ENCODE peak calls at places on chromosomes 11 and 22, in seven cellular contexts. W is stomach, E is H1, Z is A549, D is HepG2, H is GM12878, S is tibial nerve. X is an unnamed sample.

GRCh38 chr22:37281195-37281594 is 1.1 kb upstream of the CYTH4 start:
- DNase-seq in E (no peak), S (no peak), D (no peak), Z (no peak), H (no peak), W (no peak), X (no peak)

GRCh38 chr22:22767876-22768602 is 119.6 kb upstream of the IGLL5 start:
- DNase-seq in Z (no peak), D (no peak), W (no peak), E (no peak), S (no peak), H (no peak), X (no peak)

GRCh38 chr22:48303360-48303725 is 1524.3 kb downstream of the BRD1 start:
- DNase-seq in H (no peak), Z (no peak), D (no peak), E (no peak), S (no peak), W (no peak), X (no peak)

GRCh38 chr11:18721576-18722292 is 4.3 kb downstream of the IGSF22 start:
- DNase-seq in E (peak), W (peak), H (no peak), S (no peak), Z (peak), D (no peak), X (no peak)

GRCh38 chr11:129652828-129653227 is 162.8 kb upstream of the TMEM45B start:
- DNase-seq in H (no peak), E (no peak), S (no peak), W (no peak), Z (peak), D (no peak), X (no peak)

GRCh38 chr11:61785837-61786402 is 6.5 kb downstream of the TMEM258 start:
- DNase-seq in Z (no peak), E (no peak), S (no peak), W (no peak), D (no peak), H (no peak), X (no peak)

GRCh38 chr11:10943968-10944367 is 86.1 kb upstream of the ZBED5 start:
- DNase-seq in E (no peak), S (no peak), W (no peak), D (no peak), Z (no peak), H (no peak), X (no peak)

GRCh38 chr11:61141601-61142028 is 19.6 kb downstream of the VPS37C start:
- DNase-seq in Z (no peak), E (no peak), D (no peak), W (peak), H (no peak), S (no peak), X (no peak)

GRCh38 chr11:118939948-118940598 is 14.3 kb upstream of the BCL9L start:
- DNase-seq in D (no peak), Z (no peak), W (no peak), E (no peak), S (no peak), H (no peak), X (no peak)

GRCh38 chr11:124115782-124116616 is 749 bp downstream of the VWA5A start:
- DNase-seq in Z (no peak), D (no peak), W (peak), E (peak), H (no peak), S (no peak), X (no peak)

GRCh38 chr11:19537803-19538453 is 174.7 kb upstream of the NAV2 start:
- DNase-seq in S (no peak), E (no peak), W (no peak), D (no peak), Z (no peak), H (no peak), X (no peak)

GRCh38 chr11:34284836-34285235 is 73.0 kb downstream of the ABTB2 start:
- DNase-seq in S (no peak), E (no peak), H (no peak), D (no peak), W (no peak), Z (no peak), X (no peak)

GRCh38 chr11:109208116-109208515 is 213.9 kb upstream of the C11orf87 start:
- DNase-seq in S (no peak), W (no peak), D (no peak), H (no peak), Z (no peak), E (no peak), X (no peak)

GRCh38 chr11:11230802-11231562 is 122.1 kb downstream of the CSNK2A3 start:
- DNase-seq in D (peak), H (peak), W (no peak), S (peak), E (peak), Z (peak), X (no peak)

GRCh38 chr22:20813056-20813455 is 39.1 kb downstream of the SERPIND1 start:
- DNase-seq in H (no peak), S (no peak), Z (no peak), D (no peak), W (no peak), E (no peak), X (no peak)

GRCh38 chr22:38524434-38524833 is 18.3 kb upstream of the DDX17 start:
- DNase-seq in S (no peak), Z (no peak), D (no peak), W (no peak), H (no peak), E (peak), X (no peak)

GRCh38 chr11:11620966-11621880 is 582 bp downstream of the GALNT18 start:
- DNase-seq in D (no peak), E (no peak), S (no peak), W (peak), H (no peak), Z (peak), X (no peak)

DNA sequence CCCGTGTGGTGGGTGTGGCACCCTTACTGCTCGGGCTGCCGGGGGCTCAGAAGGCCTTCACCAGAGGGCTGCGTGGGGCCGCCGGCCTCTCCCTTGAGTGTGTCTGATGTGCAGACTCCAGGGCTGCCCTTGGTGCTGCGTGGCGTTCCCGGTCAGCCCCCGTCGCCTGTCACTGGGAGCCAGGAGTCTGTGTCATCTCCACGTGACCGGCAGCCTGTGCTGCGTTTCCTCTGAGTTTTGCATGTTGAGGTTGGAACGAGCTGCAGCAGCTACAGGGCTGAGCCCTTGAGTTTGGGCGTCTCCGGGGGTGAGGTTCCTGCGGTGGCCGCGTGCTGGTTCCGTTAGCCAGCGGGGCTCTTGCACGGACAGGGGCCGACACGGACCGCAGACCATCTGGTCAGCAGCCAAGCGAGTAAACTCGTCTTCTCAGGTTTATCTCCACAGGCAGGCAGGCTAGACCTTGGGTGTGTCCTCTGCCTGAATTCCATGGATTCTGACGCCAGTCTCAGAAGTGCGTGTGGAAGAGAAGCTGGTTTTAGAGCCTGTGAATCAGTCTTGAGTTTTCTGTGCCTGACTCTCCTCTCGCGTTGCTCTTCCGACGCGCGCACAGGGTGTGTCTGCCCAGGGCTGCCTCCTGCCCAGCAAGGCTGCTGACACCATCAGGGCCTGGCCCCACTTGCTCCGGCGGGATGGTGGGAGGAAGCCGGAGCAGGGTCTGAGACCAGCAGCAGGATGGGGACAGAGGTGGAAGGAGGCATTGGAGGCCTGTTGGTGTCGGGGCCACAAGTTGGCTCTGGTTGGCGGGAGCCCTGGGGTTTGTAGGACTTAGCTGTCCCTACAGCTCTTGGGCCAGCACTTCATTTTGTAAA is 10.5 kb downstream of the PTDSS2 start:
- DNase-seq in S (no peak), Z (peak), E (no peak), W (no peak), D (no peak), H (no peak), X (no peak)
- TF ChIP-seq EP300 in S (no peak), Z (no peak), E (no peak), W (no peak), D (no peak), H (no peak), X (no peak)

DNA sequence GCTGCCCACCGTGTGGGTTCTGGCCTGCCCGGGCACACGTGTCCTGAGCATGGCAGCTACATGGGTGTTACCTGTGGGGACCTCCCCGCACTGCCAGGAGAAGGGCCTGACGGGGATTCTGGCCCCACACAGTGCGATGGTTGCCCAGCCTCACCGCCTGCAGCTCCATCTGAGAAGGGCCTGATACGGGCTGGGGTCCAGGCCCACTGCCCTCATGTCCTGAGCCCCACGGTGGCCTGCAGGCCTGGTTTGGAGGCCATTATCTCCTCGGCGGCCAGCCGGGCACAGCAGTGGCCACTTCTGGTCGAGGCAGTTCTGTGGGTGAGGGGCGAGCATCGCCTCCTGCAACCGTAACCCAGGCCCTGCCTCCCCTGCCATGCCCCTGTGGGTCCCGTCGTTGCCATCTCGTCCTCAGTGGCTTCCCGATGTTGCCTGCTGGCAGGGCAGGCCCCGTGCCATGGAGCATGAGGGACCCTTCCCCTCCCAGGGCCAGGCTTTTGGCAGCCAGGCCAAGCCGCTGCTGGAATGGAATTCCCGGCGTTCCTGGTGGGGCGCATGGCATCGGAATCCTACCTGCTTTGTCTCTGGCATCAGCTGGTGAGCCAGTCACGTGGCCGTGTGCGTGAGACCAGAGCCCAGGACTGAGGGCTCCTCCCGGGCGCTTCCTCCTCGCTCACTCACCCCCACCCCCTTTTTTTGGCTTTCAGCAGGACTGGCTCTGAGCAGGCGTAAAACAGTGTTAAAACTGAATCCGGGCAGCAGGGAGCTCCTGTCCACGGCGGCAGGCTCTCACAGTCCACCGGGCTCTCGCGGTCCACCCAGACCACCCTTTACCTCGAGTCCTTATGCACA is 71.9 kb upstream of the PPARA start:
- DNase-seq in D (no peak), S (peak), W (peak), Z (peak), H (no peak), E (no peak), X (peak)
- TF ChIP-seq EP300 in D (no peak), S (peak), W (no peak), Z (no peak), H (no peak), E (no peak), X (no peak)

GRCh38 chr11:74370122-74370521 is 28.1 kb downstream of the PGM2L1 start:
- DNase-seq in E (no peak), H (no peak), Z (no peak), S (no peak), W (no peak), D (no peak), X (no peak)
- TF ChIP-seq EP300 in E (no peak), H (no peak), Z (no peak), S (no peak), W (no peak), D (no peak), X (no peak)

DNA sequence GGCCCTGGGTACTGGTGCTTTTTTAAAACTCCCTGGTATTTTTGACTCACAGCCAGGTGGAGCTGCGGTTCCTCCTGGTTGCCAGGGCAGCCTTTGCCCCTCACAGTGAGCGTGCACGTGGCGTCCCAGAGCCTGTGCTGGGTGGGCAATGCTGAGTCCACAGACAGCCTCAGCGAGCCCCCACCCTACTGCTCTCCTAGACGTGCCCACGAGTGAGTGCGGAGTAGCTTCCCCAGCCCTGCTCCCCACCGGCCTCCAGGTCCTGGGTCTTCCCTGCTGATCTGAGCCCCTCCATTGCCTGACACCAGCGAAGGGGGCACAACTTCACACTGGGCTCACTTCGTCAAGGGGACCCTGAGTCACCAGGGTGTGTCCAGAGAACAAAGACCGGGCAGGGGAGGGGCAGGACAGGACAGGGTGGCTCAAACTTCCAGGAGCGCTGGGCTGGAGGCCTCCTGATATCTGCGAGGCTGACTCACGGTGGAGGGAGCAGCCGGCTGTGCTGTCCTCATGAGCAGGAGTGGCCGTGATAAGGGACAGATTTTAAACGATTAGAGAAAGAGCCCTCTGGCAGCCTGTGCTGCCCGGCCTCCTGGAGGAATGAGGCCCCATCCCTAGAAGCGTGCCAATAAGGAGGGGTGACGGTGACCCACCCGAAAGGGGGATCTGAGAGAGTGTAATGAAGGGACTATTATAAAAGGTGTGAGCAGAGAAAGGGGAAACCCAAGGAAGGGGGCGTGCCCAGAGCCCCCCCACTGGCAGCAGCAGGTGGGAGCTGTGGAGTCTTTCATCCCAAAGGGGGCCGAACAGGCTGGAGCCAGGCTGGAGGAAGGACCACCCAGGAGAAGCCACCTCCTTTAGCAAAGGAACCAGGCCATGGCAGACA is 129.3 kb upstream of the FGF3 start:
- DNase-seq in D (peak), W (peak), E (peak), H (no peak), S (no peak), Z (peak), X (no peak)
- TF ChIP-seq EP300 in D (no peak), W (no peak), E (no peak), H (no peak), S (no peak), Z (no peak), X (no peak)

DNA sequence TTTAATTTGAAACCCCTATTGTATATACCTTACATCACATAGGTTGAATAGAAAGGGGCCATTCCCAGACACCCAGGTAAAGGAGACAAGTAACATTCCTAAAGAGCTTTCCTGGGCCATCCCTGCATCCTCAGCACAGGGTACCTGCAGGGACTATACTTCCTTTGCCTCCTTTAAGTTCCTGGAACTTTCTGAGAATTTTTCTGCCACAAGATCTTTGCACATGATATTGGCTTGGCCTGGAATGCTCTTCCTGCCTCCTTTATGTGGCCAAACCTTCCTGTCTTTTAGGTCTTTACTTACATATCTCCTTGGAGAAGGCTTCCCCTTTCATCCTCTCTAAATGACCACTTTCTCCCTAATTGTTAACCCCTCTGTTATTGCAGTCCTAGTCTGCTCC is 7.9 kb upstream of the AMOTL1 start:
- DNase-seq in W (no peak), S (no peak), H (no peak), D (no peak), E (no peak), Z (no peak), X (no peak)
- TF ChIP-seq EP300 in W (no peak), S (no peak), H (no peak), D (no peak), E (no peak), Z (no peak), X (no peak)

DNA sequence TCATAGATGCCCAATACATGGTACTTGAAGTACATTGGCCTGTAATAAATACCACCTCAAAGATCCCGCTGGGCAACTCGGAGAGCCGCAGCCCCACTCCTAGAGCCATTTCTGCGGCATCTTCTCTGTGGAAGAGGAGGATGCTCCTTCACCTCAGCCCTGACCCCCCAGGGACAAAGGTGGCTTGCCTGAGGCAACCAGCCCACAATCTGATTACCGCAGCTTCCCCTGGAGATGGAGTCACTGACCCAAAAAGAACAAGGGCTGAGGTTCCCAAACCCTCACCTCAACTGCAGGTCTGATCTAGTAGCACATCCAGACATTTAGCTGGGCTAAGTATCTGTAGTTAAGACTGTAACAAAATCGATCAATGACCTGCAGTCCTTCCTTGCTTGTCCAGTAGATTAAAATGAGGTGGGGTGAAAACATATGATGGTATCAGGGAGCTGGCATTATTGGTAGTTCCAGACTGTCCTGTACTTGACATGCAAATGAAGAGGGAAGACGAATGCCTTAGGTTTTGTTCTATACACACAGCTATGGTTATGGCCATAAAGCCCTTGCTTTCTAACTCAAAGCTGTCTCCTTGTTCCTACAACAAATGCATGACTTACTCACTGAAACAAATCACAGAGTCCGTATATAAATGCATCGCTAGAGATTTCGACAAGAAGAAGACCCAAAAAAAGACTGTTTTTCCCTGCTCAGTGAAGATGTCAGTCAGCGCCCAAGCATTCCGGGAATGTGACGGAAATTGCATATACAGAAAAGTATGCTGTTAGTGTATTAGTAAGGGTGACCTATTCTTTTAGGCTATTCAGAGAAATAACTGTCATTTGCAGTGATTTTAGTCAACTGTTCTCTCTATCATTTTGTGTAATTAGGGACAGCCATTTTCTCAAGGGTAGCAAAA is 33.7 kb downstream of the C11orf71 start:
- DNase-seq in E (no peak), W (no peak), S (no peak), Z (peak), H (no peak), D (no peak), X (no peak)
- TF ChIP-seq EP300 in E (no peak), W (no peak), S (no peak), Z (no peak), H (no peak), D (no peak), X (no peak)

GRCh38 chr11:68271781-68272608 is at the start of gene C11orf24:
- DNase-seq in W (peak), Z (peak), H (peak), S (peak), E (peak), D (peak), X (peak)
- TF ChIP-seq EP300 in W (no peak), Z (no peak), H (no peak), S (peak), E (no peak), D (peak), X (no peak)

X was measured in suprapubic skin.